ENCODE peak calls at places on chromosomes 1 and 21, in four cellular contexts. T, A, W and N are unnamed samples.

GRCh38 chr1:64856564-64856963 is 109.8 kb downstream of the JAK1 start:
- DNase-seq in T (no peak), A (no peak), W (no peak), N (no peak)

GRCh38 chr21:23686737-23687136 is 1920.5 kb downstream of the MRPL39 start:
- DNase-seq in T (no peak), A (no peak), W (no peak), N (no peak)

GRCh38 chr1:31712625-31713024 is 8.8 kb upstream of the COL16A1 start:
- DNase-seq in T (no peak), A (no peak), W (no peak), N (no peak)

GRCh38 chr1:47529520-47530098 is 91.8 kb downstream of the FOXD2 start:
- DNase-seq in T (no peak), A (peak), W (no peak), N (no peak)

GRCh38 chr1:234531181-234532132 is 52.5 kb upstream of the TARBP1 start:
- DNase-seq in T (no peak), A (no peak), W (no peak), N (no peak)

GRCh38 chr1:175376194-175376593 is 183.6 kb upstream of the KIAA0040 start:
- DNase-seq in T (no peak), A (no peak), W (peak), N (peak)

GRCh38 chr1:223836586-223836985 is 9.2 kb downstream of the TP53BP2 start:
- DNase-seq in T (no peak), A (peak), W (no peak), N (no peak)

GRCh38 chr1:5342830-5343229 is 649.4 kb downstream of the NPHP4 start:
- DNase-seq in T (no peak), A (no peak), W (no peak), N (no peak)

GRCh38 chr1:38848069-38848468 is 11.5 kb downstream of the RRAGC start:
- DNase-seq in T (no peak), A (no peak), W (no peak), N (no peak)

GRCh38 chr1:201419737-201420607 is 1.6 kb downstream of the TNNI1 start:
- DNase-seq in T (no peak), A (no peak), W (no peak), N (no peak)

GRCh38 chr1:182392045-182393028 is 747 bp upstream of the GLUL start:
- DNase-seq in T (no peak), A (no peak), W (no peak), N (peak)

GRCh38 chr1:198156111-198156744 is 570 bp upstream of the NEK7 start:
- DNase-seq in T (no peak), A (peak), W (peak), N (peak)

GRCh38 chr1:47830021-47830420 is 167.2 kb downstream of the TRABD2B start:
- DNase-seq in T (no peak), A (no peak), W (no peak), N (no peak)

GRCh38 chr21:28177008-28177603 is 815.6 kb downstream of the LTN1 start:
- DNase-seq in T (no peak), A (no peak), W (no peak), N (no peak)

GRCh38 chr1:52919051-52919719 is 2.4 kb downstream of the ECHDC2 start:
- DNase-seq in T (no peak), A (no peak), W (no peak), N (no peak)

GRCh38 chr21:15058718-15059316 is 6.0 kb downstream of the NRIP1 start:
- DNase-seq in T (no peak), A (peak), W (no peak), N (no peak)

GRCh38 chr1:208165659-208166058 is 78.5 kb downstream of the PLXNA2 start:
- DNase-seq in T (no peak), A (no peak), W (no peak), N (no peak)

DNA sequence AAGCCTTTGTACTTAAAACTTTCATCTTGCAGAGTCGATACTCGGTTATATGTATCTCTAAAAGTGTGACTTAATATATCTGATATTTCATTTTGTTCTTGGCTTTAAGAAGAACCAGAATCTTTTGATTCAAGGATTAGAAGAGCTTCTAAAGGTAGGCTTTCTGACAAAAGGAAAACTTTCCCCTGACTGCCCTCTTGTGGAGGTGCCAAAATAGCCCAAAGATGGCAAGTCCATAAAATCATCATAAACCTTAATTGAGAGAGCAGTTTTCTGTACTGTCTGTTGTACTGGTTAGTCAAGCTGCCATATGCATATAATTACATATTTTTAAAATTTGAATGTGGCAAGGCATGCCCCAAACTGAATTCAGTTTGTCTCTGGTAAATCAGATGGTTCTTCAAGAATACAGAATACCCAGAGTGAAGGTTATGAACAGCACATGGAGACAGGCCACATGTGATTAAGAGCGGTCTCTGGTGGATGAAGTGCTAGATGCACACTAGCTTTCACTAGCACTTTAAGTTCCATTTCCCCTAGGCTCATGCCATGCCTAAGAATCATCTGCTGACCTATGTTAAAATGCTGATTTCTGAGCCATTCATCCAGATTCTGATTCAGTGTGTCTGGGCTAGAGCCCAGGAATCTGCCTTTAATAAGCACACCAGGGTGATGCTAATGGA is 27.7 kb upstream of the ELAVL4 start:
- DNase-seq in T (no peak), A (no peak), W (peak), N (peak)
- TF ChIP-seq FOXK2 in T (no peak), A (no peak), W (no peak), N (no peak)

GRCh38 chr1:145708063-145708462 is 895 bp upstream of the PDZK1 start:
- DNase-seq in T (no peak), A (no peak), W (peak), N (no peak)

GRCh38 chr1:145702826-145703225 is 4.3 kb downstream of the PDZK1 start:
- DNase-seq in T (no peak), A (no peak), W (no peak), N (no peak)

GRCh38 chr1:145707183-145707867 is at the start of gene PDZK1:
- DNase-seq in T (no peak), A (no peak), W (peak), N (no peak)

GRCh38 chr1:145705634-145706033 is 1.5 kb downstream of the PDZK1 start:
- DNase-seq in T (no peak), A (no peak), W (no peak), N (no peak)

DNA sequence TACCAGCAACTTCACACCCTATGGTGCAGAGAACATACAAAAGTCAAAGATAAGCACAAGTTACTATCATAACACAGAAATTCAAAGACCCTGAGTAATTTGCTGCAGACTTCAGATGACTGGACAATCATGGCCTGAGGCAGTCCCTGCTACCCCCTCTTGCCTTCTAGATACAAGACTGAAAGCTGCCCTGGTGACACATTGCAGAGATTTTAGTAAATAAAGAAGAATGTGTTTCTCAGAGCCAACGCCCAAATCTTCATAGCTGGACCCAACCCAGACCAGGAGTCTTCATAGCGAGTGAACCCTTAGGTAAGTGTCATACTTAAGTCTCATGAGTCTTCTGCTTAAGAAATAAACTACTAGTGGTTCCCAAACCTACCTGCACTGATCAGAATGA is 886 bp downstream of the PDZK1 start:
- DNase-seq in T (no peak), A (no peak), W (no peak), N (no peak)
- TF ChIP-seq TARDBP in T (no peak), A (no peak), W (no peak), N (no peak)

GRCh38 chr1:76234061-76234460 is 159.5 kb downstream of the ST6GALNAC3 start:
- DNase-seq in T (no peak), A (no peak), W (no peak), N (no peak)
- TF ChIP-seq FOXK2 in T (no peak), A (no peak), W (no peak), N (no peak)

GRCh38 chr1:42971848-42972291 is 13.2 kb upstream of the SLC2A1 start:
- DNase-seq in T (no peak), A (no peak), W (no peak), N (no peak)
- TF ChIP-seq TARDBP in T (no peak), A (no peak), W (no peak), N (no peak)

DNA sequence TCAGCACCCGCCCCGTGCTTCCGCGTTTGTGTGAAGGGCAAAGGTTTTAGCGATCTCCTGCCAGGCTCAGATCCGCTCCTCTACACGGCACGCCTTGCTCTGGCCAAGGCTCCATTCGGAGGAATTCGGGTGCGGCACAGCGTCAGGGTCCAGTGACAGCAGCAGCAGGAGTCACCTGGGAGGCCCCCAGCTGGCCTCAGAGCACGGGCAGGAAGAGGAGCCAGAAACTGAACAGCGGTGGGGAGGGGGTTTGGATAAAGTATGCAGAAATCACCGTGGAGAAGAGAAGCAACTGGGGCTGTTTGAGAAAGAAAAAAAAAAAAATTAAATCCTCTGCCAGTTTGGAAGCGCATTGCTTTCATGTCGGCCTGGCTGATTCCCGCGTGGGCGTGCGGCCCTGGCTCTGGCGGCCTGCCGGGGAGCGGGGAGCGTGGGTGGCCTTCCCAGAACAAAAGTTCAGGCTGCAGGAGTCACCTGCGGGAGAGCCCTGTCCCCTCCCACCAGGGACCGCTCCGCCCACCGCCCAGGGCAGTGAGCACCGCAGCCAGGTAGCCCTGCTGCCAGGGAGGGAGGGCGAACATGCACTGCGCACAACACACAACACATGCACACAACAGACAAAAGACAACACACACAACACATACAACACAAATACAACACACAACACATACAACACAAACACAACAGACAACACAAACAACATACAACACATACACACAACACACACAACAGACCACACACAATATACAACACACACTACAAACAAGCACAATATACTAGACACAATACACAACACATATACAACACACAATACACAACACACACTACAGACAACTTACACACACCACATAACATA is 107.6 kb downstream of the ETS2 start:
- DNase-seq in T (no peak), A (peak), W (no peak), N (peak)
- TF ChIP-seq FOXK2 in T (no peak), A (no peak), W (no peak), N (no peak)

DNA sequence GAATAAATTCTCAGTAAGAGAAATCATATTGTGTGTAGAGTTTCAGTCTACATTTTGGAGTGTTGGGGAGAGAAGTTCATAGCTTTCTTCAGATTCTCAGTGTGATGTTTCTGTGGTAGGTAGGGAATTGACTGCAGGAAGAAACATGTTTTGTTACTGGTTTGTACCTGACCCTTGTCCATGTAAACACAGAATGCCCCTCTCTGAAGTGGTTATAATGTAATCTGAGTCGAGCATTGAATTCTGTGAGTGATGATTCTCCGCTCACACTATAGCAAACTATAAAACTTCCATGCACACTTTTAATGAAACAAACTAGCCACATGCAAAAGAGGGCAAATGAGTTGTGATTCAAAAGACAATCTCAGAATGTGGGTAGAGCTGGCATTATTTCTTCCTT is 433.2 kb downstream of the USP25 start:
- DNase-seq in T (no peak), A (no peak), W (no peak), N (no peak)
- TF ChIP-seq TARDBP in T (no peak), A (no peak), W (no peak), N (no peak)

DNA sequence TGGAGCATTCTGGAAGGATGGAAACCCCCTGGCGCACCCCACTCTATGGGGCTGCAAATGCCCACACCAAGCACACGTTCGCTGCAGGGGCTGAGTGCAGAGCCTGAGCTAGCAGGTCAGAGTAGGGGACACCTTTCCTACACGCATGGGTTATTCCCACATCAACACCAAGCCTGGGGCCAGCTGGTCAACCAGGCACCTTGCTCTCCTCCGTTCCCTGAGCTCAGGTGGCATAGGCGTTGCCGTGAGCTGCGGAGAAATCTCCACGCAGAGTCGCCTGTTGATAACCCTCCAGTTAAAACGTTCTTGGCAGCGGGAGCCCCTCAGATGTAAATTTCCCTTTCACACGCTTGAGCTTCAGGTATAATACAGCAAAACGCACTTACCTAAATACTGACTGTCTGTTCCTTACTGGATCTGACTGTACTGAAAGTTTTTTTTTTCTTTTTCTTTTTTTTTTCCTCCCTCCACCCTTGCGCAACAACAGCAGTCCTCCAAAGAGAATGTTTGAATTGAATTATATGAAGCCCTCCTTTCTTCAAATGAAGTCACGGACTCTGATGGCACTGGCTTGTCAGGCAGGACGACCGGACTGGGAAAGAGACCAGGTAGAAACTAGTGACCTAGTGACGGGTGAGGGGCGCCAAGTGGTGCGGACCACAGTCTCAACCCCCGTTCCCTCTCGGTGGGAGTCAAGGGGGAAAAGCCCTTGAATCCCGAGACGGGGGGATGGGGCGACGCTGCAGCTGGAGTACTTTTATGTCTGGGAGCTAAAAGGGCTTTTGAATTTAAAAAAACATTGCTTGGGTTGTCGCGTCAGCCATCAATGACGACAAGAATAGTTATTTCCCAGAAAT is 2.0 kb downstream of the BRINP3 start:
- DNase-seq in T (no peak), A (no peak), W (no peak), N (peak)
- TF ChIP-seq FOXK2 in T (no peak), A (no peak), W (no peak), N (no peak)

DNA sequence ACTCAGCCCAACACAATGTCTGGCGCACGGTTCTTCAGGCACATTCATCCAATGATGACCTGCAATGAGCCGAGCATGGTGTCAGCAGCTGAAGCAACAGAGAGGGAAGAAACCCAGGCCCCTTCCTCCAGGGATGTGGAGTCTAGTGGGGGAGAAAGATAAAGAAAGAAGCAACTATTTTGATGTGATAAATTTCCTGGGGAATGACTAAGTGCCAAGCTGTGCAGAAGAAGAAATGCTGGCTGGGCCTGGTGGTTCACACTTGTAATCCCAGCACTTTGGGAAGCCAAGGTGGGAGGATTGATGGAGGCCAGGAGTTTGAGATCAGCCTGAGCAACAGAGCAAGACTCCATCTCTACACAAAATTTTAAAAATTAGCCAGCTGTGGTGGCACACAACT is 561.8 kb downstream of the KIF26B start:
- DNase-seq in T (no peak), A (no peak), W (no peak), N (no peak)
- TF ChIP-seq TARDBP in T (no peak), A (no peak), W (no peak), N (no peak)